ENCODE peak calls at places on chromosome X, in six cellular contexts. N is endothelial cell of umbilical vein; C is psoas muscle; P is naive thymus-derived CD4-positive, alpha-beta T cell; O is ovary; H is thyroid gland. G is an unnamed sample. For H3K4me1, the result is how much of the 10 kb centered on the place peaks cover.

GRCh38 chrX:9456250-9457074 is 8.4 kb upstream of the TBL1X start:
- DNase-seq in N (no peak), C (no peak), P (peak), O (no peak), H (no peak), G (no peak)

GRCh38 chrX:24023972-24024664 is 2.9 kb downstream of the KLHL15 start:
- DNase-seq in N (peak), C (no peak), P (peak), O (no peak), H (no peak), G (peak)

GRCh38 chrX:68284281-68284904 is 148.9 kb downstream of the OPHN1 start:
- DNase-seq in N (no peak), C (no peak), P (no peak), O (no peak), H (no peak), G (no peak)

GRCh38 chrX:861335-861890 is 230.8 kb downstream of the SHOX start:
- DNase-seq in N (no peak), C (no peak), P (no peak), O (no peak), H (no peak), G (no peak)

GRCh38 chrX:84362184-84362838 is 139.9 kb downstream of the HDX start:
- DNase-seq in N (no peak), C (no peak), P (no peak), O (no peak), H (no peak), G (no peak)

GRCh38 chrX:97672608-97673007 is 788.9 kb downstream of the RPA4 start:
- DNase-seq in N (no peak), C (no peak), P (no peak), O (no peak), H (no peak), G (no peak)

GRCh38 chrX:20015945-20016617 is 25.2 kb upstream of the BCLAF3 start:
- DNase-seq in N (no peak), C (no peak), P (no peak), O (no peak), H (no peak), G (no peak)

GRCh38 chrX:50204364-50204899 is at the start of gene CCNB3:
- DNase-seq in N (peak), C (peak), P (peak), O (peak), H (peak), G (peak)

GRCh38 chrX:69088171-69088938 is 76.9 kb downstream of the PJA1 start:
- DNase-seq in N (no peak), C (peak), P (no peak), O (no peak), H (no peak), G (no peak)

GRCh38 chrX:8374041-8374825 is 90.4 kb upstream of the VCX3B start:
- DNase-seq in N (no peak), C (no peak), P (no peak), O (no peak), H (no peak), G (no peak)

GRCh38 chrX:15960237-15960636 is 105.6 kb upstream of the AP1S2 start:
- DNase-seq in N (no peak), C (no peak), P (no peak), O (no peak), H (no peak), G (no peak)

GRCh38 chrX:147550217-147550616 is 361.5 kb upstream of the FMR1 start:
- DNase-seq in N (no peak), C (no peak), P (no peak), O (no peak), H (no peak), G (no peak)

GRCh38 chrX:16917120-16917519 is 29.3 kb upstream of the REPS2 start:
- DNase-seq in N (no peak), C (no peak), P (no peak), O (no peak), H (no peak), G (no peak)

GRCh38 chrX:78455901-78456300 is 128.5 kb upstream of the CYSLTR1 start:
- DNase-seq in N (no peak), C (no peak), P (no peak), O (no peak), H (no peak), G (no peak)

GRCh38 chrX:11164433-11164832 is 53.3 kb downstream of the HCCS start:
- DNase-seq in N (no peak), C (no peak), P (no peak), O (no peak), H (no peak), G (no peak)

GRCh38 chrX:109954333-109954732 is 48.6 kb upstream of the TMEM164 start:
- DNase-seq in N (peak), C (no peak), P (no peak), O (no peak), H (no peak), G (no peak)

GRCh38 chrX:21840199-21840557 is 761 bp downstream of the MBTPS2 start:
- DNase-seq in N (no peak), C (no peak), P (no peak), O (no peak), H (no peak), G (peak)

GRCh38 chrX:41293269-41293668 is 40.7 kb upstream of the DDX3X start:
- DNase-seq in N (no peak), C (no peak), P (no peak), O (no peak), H (no peak), G (no peak)

GRCh38 chrX:137441711-137442110 is 124.2 kb upstream of the ZIC3 start:
- DNase-seq in N (no peak), C (no peak), P (no peak), O (no peak), H (no peak), G (no peak)

GRCh38 chrX:16222123-16222522 is 54.8 kb downstream of the MAGEB17 start:
- DNase-seq in N (no peak), C (no peak), P (no peak), O (no peak), H (no peak), G (no peak)

GRCh38 chrX:149462849-149463248 is 42.3 kb downstream of the IDS start:
- DNase-seq in N (no peak), C (no peak), P (no peak), O (no peak), H (no peak), G (no peak)

GRCh38 chrX:103730746-103731508 is 20.2 kb downstream of the TMEM31 start:
- DNase-seq in N (peak), C (no peak), P (no peak), O (no peak), H (no peak), G (no peak)

GRCh38 chrX:41960142-41960541 is 36.8 kb upstream of the CASK start:
- DNase-seq in N (no peak), C (no peak), P (no peak), O (no peak), H (no peak), G (no peak)

GRCh38 chrX:16931371-16931770 is 15.1 kb upstream of the REPS2 start:
- DNase-seq in N (no peak), C (no peak), P (no peak), O (no peak), H (no peak), G (no peak)

GRCh38 chrX:87664381-87664780 is 146.8 kb downstream of the KLHL4 start:
- DNase-seq in N (peak), C (no peak), P (no peak), O (no peak), H (no peak), G (no peak)

GRCh38 chrX:8433296-8434094 is 31.1 kb upstream of the VCX3B start:
- DNase-seq in N (no peak), C (no peak), P (no peak), O (no peak), H (no peak), G (no peak)

GRCh38 chrX:44550563-44550962 is 7.9 kb upstream of the FUNDC1 start:
- DNase-seq in N (no peak), C (no peak), P (no peak), O (no peak), H (no peak), G (no peak)

GRCh38 chrX:101037231-101037630 is 14.7 kb downstream of the TRMT2B start:
- DNase-seq in N (no peak), C (no peak), P (no peak), O (no peak), H (no peak), G (no peak)

GRCh38 chrX:87489071-87489470 is 28.5 kb upstream of the KLHL4 start:
- DNase-seq in N (peak), C (no peak), P (no peak), O (no peak), H (no peak), G (no peak)

GRCh38 chrX:17500145-17500579 is 125.2 kb downstream of the NHS start:
- DNase-seq in N (peak), C (no peak), P (no peak), O (no peak), H (no peak), G (peak)

GRCh38 chrX:72554448-72555140 is 18.0 kb downstream of the HDAC8 start:
- DNase-seq in N (no peak), C (no peak), P (no peak), O (no peak), H (no peak), G (peak)

GRCh38 chrX:119880076-119880475 is 8.4 kb downstream of the NDUFA1 start:
- DNase-seq in N (no peak), C (no peak), P (peak), O (no peak), H (no peak), G (no peak)

GRCh38 chrX:17655232-17656034 is 81.9 kb upstream of the SCML1 start:
- DNase-seq in N (peak), C (no peak), P (no peak), O (no peak), H (peak), G (no peak)

GRCh38 chrX:29691044-29691443 is 524.3 kb upstream of the MAGEB2 start:
- DNase-seq in N (no peak), C (no peak), P (no peak), O (no peak), H (no peak), G (no peak)

GRCh38 chrX:48835524-48836329 is at the start of gene PCSK1N:
- DNase-seq in N (no peak), C (no peak), P (peak), O (no peak), H (peak), G (no peak)

DNA sequence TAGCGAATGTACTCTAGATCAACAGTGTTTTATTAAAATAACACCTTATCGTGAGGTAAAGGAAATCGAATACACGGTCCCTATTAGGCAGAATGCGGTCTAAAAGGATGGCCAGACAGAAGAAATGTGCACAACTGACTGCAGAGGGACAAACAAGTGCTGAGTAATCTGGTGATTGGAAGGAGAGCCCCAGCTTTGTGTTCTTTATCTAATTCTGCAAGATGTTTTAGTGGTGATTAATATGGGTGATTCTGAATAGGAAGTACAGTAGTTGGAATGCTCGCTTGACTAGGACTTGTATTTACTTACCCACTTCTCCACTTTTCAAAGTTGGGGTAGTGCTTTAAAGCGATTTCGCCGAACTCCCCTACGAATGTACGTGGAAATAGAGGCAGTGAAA is 1.2 kb downstream of the WDR44 start:
- DNase-seq in N (peak), C (no peak), P (no peak), O (no peak), H (no peak), G (peak)
- H3K4me1 ChIP-seq in N (under half), C (under half), P (under half), O (under half), H (under half), G (under half)

GRCh38 chrX:13144927-13145659 is 100.7 kb upstream of the FAM9C start:
- DNase-seq in N (peak), C (no peak), P (no peak), O (no peak), H (no peak), G (no peak)
- H3K27ac ChIP-seq in N (peak), C (no peak), P (no peak), O (no peak), H (no peak), G (no peak)

GRCh38 chrX:108349210-108349609 is 89.0 kb downstream of the COL4A6 start:
- DNase-seq in N (no peak), C (no peak), P (no peak), O (no peak), H (no peak), G (no peak)

GRCh38 chrX:108353452-108353851 is 84.8 kb downstream of the COL4A6 start:
- DNase-seq in N (peak), C (no peak), P (no peak), O (no peak), H (no peak), G (no peak)

GRCh38 chrX:108348525-108348924 is 89.7 kb downstream of the COL4A6 start:
- DNase-seq in N (peak), C (no peak), P (no peak), O (no peak), H (no peak), G (no peak)

GRCh38 chrX:108341947-108342346 is 96.3 kb downstream of the COL4A6 start:
- DNase-seq in N (no peak), C (no peak), P (no peak), O (no peak), H (no peak), G (no peak)

GRCh38 chrX:108347800-108348199 is 90.4 kb downstream of the COL4A6 start:
- DNase-seq in N (peak), C (no peak), P (no peak), O (no peak), H (no peak), G (no peak)
- H3K4me1 ChIP-seq in N (under half), C (under half), P (under half), O (under half), H (under half), G (under half)

GRCh38 chrX:130094712-130095111 is 15.6 kb downstream of the ELF4 start:
- DNase-seq in N (no peak), C (peak), P (no peak), O (no peak), H (peak), G (no peak)
- H3K27ac ChIP-seq in N (no peak), C (no peak), P (peak), O (peak), H (no peak), G (no peak)

GRCh38 chrX:71151366-71151765 is 6.7 kb downstream of the NLGN3 start:
- DNase-seq in N (no peak), C (no peak), P (no peak), O (no peak), H (no peak), G (no peak)

GRCh38 chrX:71159335-71159734 is 14.7 kb downstream of the NLGN3 start:
- DNase-seq in N (no peak), C (no peak), P (peak), O (no peak), H (no peak), G (no peak)

GRCh38 chrX:71158603-71159002 is 14.0 kb downstream of the NLGN3 start:
- DNase-seq in N (no peak), C (no peak), P (no peak), O (no peak), H (no peak), G (no peak)

GRCh38 chrX:71154641-71155040 is 10.0 kb downstream of the NLGN3 start:
- DNase-seq in N (no peak), C (no peak), P (no peak), O (no peak), H (no peak), G (no peak)

GRCh38 chrX:71154196-71154595 is 9.6 kb downstream of the NLGN3 start:
- DNase-seq in N (no peak), C (no peak), P (no peak), O (no peak), H (no peak), G (no peak)
- H3K4me1 ChIP-seq in N (under half), C (under half), P (under half), O (under half), H (under half), G (under half)

GRCh38 chrX:7047951-7048350 is 99.6 kb upstream of the STS start:
- DNase-seq in N (no peak), C (no peak), P (no peak), O (no peak), H (no peak), G (no peak)
- H3K27ac ChIP-seq in N (no peak), C (no peak), P (no peak), O (no peak), H (no peak), G (no peak)

DNA sequence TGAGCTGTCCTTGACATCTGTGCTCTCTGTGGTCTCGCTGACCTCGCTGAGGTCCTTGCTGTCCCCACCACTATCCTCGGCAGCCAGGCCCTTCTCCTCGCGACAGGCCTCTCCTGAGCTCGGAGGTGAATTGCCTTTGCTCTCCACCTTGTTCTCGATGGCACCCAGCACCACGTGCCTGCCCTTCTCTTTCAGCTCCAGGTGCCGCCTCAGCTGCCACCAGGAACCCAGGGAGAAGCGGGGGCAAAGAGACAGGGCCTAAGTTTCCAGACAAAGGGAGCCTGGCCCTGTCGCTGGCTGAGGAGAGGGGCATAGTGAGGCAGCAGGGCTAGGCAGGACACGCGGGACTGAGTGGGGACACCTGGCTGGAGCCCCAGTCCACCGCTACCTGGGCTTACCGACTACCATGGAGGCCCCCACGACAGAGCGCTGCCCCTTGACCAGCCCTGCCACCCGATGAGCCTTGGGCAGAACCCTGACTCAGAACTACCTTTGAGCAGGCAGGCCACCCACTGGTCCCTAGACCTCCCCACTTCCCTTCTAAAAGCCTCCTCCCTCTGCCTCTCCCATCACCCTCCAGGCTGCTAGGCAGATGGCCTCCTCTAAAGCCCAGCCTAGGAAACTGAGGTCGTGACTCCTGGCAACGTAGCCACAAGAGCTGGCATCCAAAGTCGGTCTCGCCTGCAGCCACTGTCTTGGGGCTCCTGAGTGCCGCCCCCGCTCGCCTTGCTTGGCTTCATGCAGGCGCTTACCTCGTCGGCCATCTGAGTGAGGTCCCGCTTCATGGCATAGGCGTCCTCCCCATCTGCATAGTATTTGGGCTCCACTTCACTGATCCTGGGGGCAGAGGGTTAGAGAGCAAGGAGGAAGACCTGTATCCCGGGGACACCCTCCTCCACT is 4.2 kb upstream of the ARHGAP4 start:
- DNase-seq in N (no peak), C (no peak), P (no peak), O (no peak), H (no peak), G (no peak)
- H3K4me1 ChIP-seq in N (under half), C (under half), P (under half), O (under half), H (under half), G (under half)

DNA sequence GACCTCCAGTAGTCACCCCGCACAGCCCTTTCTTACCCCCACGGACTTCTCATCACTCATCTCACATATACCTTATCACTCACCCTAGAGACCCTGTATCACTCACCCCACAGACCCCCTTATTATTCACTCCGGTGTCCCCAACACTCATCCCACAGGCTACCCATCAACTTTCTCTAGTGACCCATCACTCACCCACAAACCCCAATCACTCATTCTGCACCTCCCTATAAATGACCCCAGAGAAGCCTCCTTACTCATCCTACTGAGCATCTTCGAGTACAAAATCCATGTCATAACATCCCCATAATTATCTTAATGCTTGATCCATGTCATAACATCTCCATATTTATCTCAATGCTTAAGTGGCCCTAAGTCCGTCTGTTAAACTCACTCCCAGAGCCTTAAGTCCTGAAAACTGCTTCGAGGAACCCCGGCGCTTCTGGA is 934 bp downstream of the ZNF41 start:
- DNase-seq in N (no peak), C (no peak), P (no peak), O (no peak), H (no peak), G (no peak)
- H3K27ac ChIP-seq in N (peak), C (peak), P (peak), O (peak), H (peak), G (no peak)

DNA sequence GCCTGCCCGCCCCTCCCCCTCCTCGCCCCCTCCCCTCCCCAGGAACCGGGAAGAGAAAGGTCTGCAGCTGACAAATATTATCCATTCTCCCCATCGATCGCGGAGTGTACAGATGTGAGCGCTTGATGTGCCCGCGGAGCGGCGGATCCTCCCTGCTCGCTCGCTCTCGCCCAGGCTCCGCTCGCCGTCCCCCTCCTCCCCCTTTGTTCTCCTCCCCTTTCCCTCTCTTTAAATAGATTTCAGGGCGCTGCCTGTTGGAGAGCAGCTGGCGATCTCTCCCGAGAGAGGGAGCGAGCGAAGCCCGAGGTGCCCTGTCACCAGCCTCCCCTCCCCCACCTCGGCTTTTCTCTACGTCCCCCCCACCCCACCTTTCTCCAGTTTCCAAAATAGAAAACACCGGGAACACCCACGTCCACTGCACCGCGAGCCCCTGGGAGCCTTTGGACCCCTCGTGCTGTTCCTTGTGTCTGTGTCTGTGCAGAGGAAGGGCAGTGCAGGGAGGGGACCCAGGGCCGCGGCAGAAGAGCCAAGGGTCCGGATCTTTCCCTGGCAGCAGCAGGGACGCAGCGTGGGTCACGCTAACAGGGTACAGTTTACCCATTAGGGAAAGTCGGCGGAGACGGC is 56.6 kb upstream of the BCOR start:
- DNase-seq in N (no peak), C (peak), P (no peak), O (peak), H (peak), G (no peak)
- H3K4me1 ChIP-seq in N (under half), C (under half), P (under half), O (under half), H (under half), G (under half)

G was measured in small intestine.